ENCODE peak calls at places on chromosomes 4 and X, in eight cellular contexts. J is stimulated activated CD4-positive, alpha-beta T cell treated with anti-CD3 and anti-CD28 coated beads, Interleukin-12 subunit alpha, Interleukin-12 subunit beta, amount 100 ng/mL, for 4 hours; G is AG09309; T is T-helper 2 cell; W is GM23338; L is ELR; Y is CD8-positive, alpha-beta T cell; B is mesothelial cell of epicardium. D is an unnamed sample.

GRCh38 chr4:176425035-176425434 is 105.3 kb downstream of the SPCS3 start:
- DNase-seq in J (no peak), G (no peak), T (no peak), W (no peak), L (peak), Y (no peak), B (no peak), D (no peak)

GRCh38 chrX:70253377-70254062 is 6.5 kb downstream of the P2RY4 start:
- DNase-seq in J (no peak), G (no peak), T (no peak), W (no peak), L (peak), Y (peak), B (no peak), D (no peak)

GRCh38 chrX:619812-620493 is 10.6 kb upstream of the SHOX start:
- DNase-seq in J (no peak), G (no peak), T (no peak), W (peak), L (no peak), Y (peak), B (no peak), D (no peak)

GRCh38 chr4:115370012-115370411 is 256.6 kb upstream of the NDST4 start:
- DNase-seq in J (no peak), G (no peak), T (no peak), W (no peak), L (no peak), Y (no peak), B (no peak), D (no peak)

GRCh38 chr4:77022581-77023133 is 53.1 kb downstream of the CCNI start:
- DNase-seq in J (no peak), G (no peak), T (no peak), W (peak), L (peak), Y (no peak), B (no peak), D (no peak)

GRCh38 chr4:15238720-15239119 is 189.1 kb upstream of the C1QTNF7 start:
- DNase-seq in J (no peak), G (no peak), T (no peak), W (peak), L (peak), Y (no peak), B (no peak), D (no peak)

GRCh38 chr4:153246446-153247115 is 42.3 kb downstream of the TRIM2 start:
- DNase-seq in J (no peak), G (no peak), T (no peak), W (no peak), L (no peak), Y (no peak), B (no peak), D (no peak)

GRCh38 chr4:111775908-111776307 is 369.3 kb upstream of the FAM241A start:
- DNase-seq in J (no peak), G (no peak), T (no peak), W (no peak), L (peak), Y (no peak), B (no peak), D (no peak)

GRCh38 chr4:118124977-118125376 is 90.7 kb downstream of the NDST3 start:
- DNase-seq in J (no peak), G (no peak), T (no peak), W (no peak), L (peak), Y (no peak), B (no peak), D (no peak)

GRCh38 chr4:6427439-6428090 is 44.8 kb downstream of the PPP2R2C start:
- DNase-seq in J (no peak), G (no peak), T (no peak), W (peak), L (no peak), Y (no peak), B (no peak), D (no peak)

GRCh38 chrX:31006027-31006426 is 65.8 kb downstream of the FTHL17 start:
- DNase-seq in J (no peak), G (no peak), T (no peak), W (no peak), L (no peak), Y (no peak), B (no peak), D (no peak)

GRCh38 chrX:7109838-7110793 is 37.4 kb upstream of the STS start:
- DNase-seq in J (no peak), G (no peak), T (no peak), W (no peak), L (no peak), Y (no peak), B (no peak), D (no peak)

GRCh38 chr4:78749258-78749971 is 26.7 kb upstream of the BMP2K start:
- DNase-seq in J (no peak), G (no peak), T (no peak), W (no peak), L (no peak), Y (no peak), B (no peak), D (no peak)

GRCh38 chrX:17081969-17082368 is 135.5 kb downstream of the REPS2 start:
- DNase-seq in J (no peak), G (no peak), T (no peak), W (no peak), L (no peak), Y (no peak), B (no peak), D (no peak)

GRCh38 chrX:39762266-39762841 is 335.4 kb downstream of the BCOR start:
- DNase-seq in J (no peak), G (no peak), T (no peak), W (no peak), L (peak), Y (no peak), B (no peak), D (no peak)

GRCh38 chr4:68466185-68466584 is 18.9 kb downstream of the TMPRSS11E start:
- DNase-seq in J (no peak), G (peak), T (no peak), W (no peak), L (peak), Y (no peak), B (no peak), D (no peak)

GRCh38 chr4:98601719-98602118 is 56.7 kb downstream of the TSPAN5 start:
- DNase-seq in J (no peak), G (no peak), T (no peak), W (no peak), L (peak), Y (no peak), B (no peak), D (no peak)

GRCh38 chr4:111209706-111210105 is 586.8 kb upstream of the PITX2 start:
- DNase-seq in J (no peak), G (no peak), T (no peak), W (peak), L (no peak), Y (no peak), B (no peak), D (no peak)

GRCh38 chr4:17687237-17687857 is 72.9 kb downstream of the MED28 start:
- DNase-seq in J (no peak), G (no peak), T (no peak), W (no peak), L (no peak), Y (no peak), B (no peak), D (no peak)

GRCh38 chrX:150324919-150325318 is 38.2 kb upstream of the MAMLD1 start:
- DNase-seq in J (no peak), G (no peak), T (no peak), W (no peak), L (peak), Y (no peak), B (no peak), D (no peak)

GRCh38 chr4:113384600-113384999 is 335.1 kb downstream of the ANK2 start:
- DNase-seq in J (no peak), G (no peak), T (no peak), W (no peak), L (peak), Y (no peak), B (no peak), D (no peak)

GRCh38 chr4:148270600-148270999 is 171.6 kb downstream of the NR3C2 start:
- DNase-seq in J (no peak), G (no peak), T (no peak), W (no peak), L (peak), Y (no peak), B (no peak), D (no peak)

GRCh38 chrX:25049347-25049746 is 33.6 kb upstream of the ARX start:
- DNase-seq in J (no peak), G (no peak), T (no peak), W (no peak), L (peak), Y (no peak), B (no peak), D (no peak)

GRCh38 chrX:11913001-11913400 is 155.0 kb downstream of the MSL3 start:
- DNase-seq in J (no peak), G (no peak), T (no peak), W (no peak), L (peak), Y (no peak), B (no peak), D (no peak)

GRCh38 chr4:109875106-109875505 is 27.2 kb downstream of the LRIT3 start:
- DNase-seq in J (no peak), G (no peak), T (no peak), W (no peak), L (no peak), Y (no peak), B (no peak), D (no peak)

GRCh38 chr4:139656614-139657486 is 8.8 kb upstream of the MGST2 start:
- DNase-seq in J (peak), G (peak), T (no peak), W (peak), L (peak), Y (peak), B (no peak), D (peak)

GRCh38 chr4:186666252-186666651 is 57.4 kb downstream of the FAT1 start:
- DNase-seq in J (no peak), G (no peak), T (no peak), W (no peak), L (no peak), Y (no peak), B (no peak), D (no peak)

GRCh38 chr4:41990383-41991111 is at the start of gene SLC30A9:
- DNase-seq in J (peak), G (peak), T (peak), W (peak), L (peak), Y (peak), B (peak), D (peak)

GRCh38 chr4:84685105-84685504 is 102.2 kb downstream of the CDS1 start:
- DNase-seq in J (no peak), G (no peak), T (no peak), W (no peak), L (no peak), Y (no peak), B (no peak), D (no peak)

GRCh38 chr4:141275834-141276233 is 55.1 kb downstream of the ZNF330 start:
- DNase-seq in J (no peak), G (peak), T (no peak), W (no peak), L (peak), Y (no peak), B (no peak), D (no peak)

GRCh38 chrX:110180176-110180927 is 137.5 kb downstream of the AMMECR1 start:
- DNase-seq in J (no peak), G (peak), T (no peak), W (no peak), L (peak), Y (no peak), B (no peak), D (no peak)

GRCh38 chr4:12446650-12447049 is 1018.0 kb upstream of the HS3ST1 start:
- DNase-seq in J (no peak), G (no peak), T (no peak), W (no peak), L (no peak), Y (no peak), B (no peak), D (no peak)

GRCh38 chrX:23993012-23993633 is 33.9 kb downstream of the KLHL15 start:
- DNase-seq in J (no peak), G (no peak), T (no peak), W (no peak), L (peak), Y (no peak), B (no peak), D (no peak)

GRCh38 chr4:54843106-54843505 is 185.3 kb downstream of the KIT start:
- DNase-seq in J (no peak), G (no peak), T (no peak), W (no peak), L (no peak), Y (no peak), B (no peak), D (no peak)

GRCh38 chr4:10033191-10033881 is 12.0 kb upstream of the SLC2A9 start:
- DNase-seq in J (no peak), G (no peak), T (no peak), W (no peak), L (peak), Y (no peak), B (no peak), D (no peak)

GRCh38 chr4:7775396-7775795 is 164.3 kb downstream of the AFAP1 start:
- DNase-seq in J (no peak), G (no peak), T (no peak), W (no peak), L (no peak), Y (no peak), B (no peak), D (no peak)

GRCh38 chr4:155952546-155952945 is 1.1 kb downstream of the CTSO start:
- DNase-seq in J (no peak), G (no peak), T (no peak), W (no peak), L (peak), Y (no peak), B (no peak), D (no peak)

GRCh38 chr4:168840988-168841681 is 168.9 kb downstream of the CBR4 start:
- DNase-seq in J (no peak), G (no peak), T (no peak), W (peak), L (no peak), Y (no peak), B (no peak), D (no peak)